ENCODE peak calls at places on chromosomes 12 and 14, in nine cellular contexts. One of them, this sample, is unnamed.

GRCh38 chr12:105961821-105962671 is 176.7 kb downstream of the NUAK1 start:
- DNase-seq in left lung: no peak
- DNase-seq in OCI-LY7: no peak
- DNase-seq in GM23338: no peak
- DNase-seq in cardiac muscle cell: no peak
- DNase-seq in caudate nucleus: no peak
- DNase-seq in breast epithelium: no peak
- DNase-seq in PC-9: no peak
- DNase-seq in astrocyte: peak
- DNase-seq in this sample: no peak

GRCh38 chr14:32545109-32545857 is 216.2 kb downstream of the AKAP6 start:
- DNase-seq in astrocyte: no peak
- DNase-seq in GM23338: no peak
- DNase-seq in OCI-LY7: no peak
- DNase-seq in PC-9: no peak
- DNase-seq in left lung: no peak
- DNase-seq in caudate nucleus: no peak
- DNase-seq in cardiac muscle cell: no peak
- DNase-seq in breast epithelium: no peak
- DNase-seq in this sample: peak

GRCh38 chr12:96431067-96431466 is 30.8 kb upstream of the CDK17 start:
- DNase-seq in cardiac muscle cell: no peak
- DNase-seq in OCI-LY7: no peak
- DNase-seq in caudate nucleus: no peak
- DNase-seq in breast epithelium: no peak
- DNase-seq in left lung: no peak
- DNase-seq in GM23338: no peak
- DNase-seq in astrocyte: no peak
- DNase-seq in PC-9: no peak
- DNase-seq in this sample: no peak

GRCh38 chr12:11687538-11687937 is 38.1 kb downstream of the ETV6 start:
- DNase-seq in OCI-LY7: no peak
- DNase-seq in cardiac muscle cell: no peak
- DNase-seq in GM23338: no peak
- DNase-seq in PC-9: no peak
- DNase-seq in caudate nucleus: no peak
- DNase-seq in astrocyte: no peak
- DNase-seq in breast epithelium: no peak
- DNase-seq in left lung: no peak
- DNase-seq in this sample: no peak

GRCh38 chr14:99667045-99667444 is 17.1 kb upstream of the CYP46A1 start:
- DNase-seq in astrocyte: no peak
- DNase-seq in cardiac muscle cell: no peak
- DNase-seq in caudate nucleus: no peak
- DNase-seq in GM23338: no peak
- DNase-seq in PC-9: no peak
- DNase-seq in breast epithelium: no peak
- DNase-seq in OCI-LY7: no peak
- DNase-seq in left lung: no peak
- DNase-seq in this sample: no peak

GRCh38 chr14:92867246-92867925 is 55.6 kb upstream of the CHGA start:
- DNase-seq in PC-9: no peak
- DNase-seq in OCI-LY7: no peak
- DNase-seq in left lung: no peak
- DNase-seq in breast epithelium: no peak
- DNase-seq in GM23338: no peak
- DNase-seq in cardiac muscle cell: no peak
- DNase-seq in caudate nucleus: no peak
- DNase-seq in astrocyte: no peak
- DNase-seq in this sample: no peak

GRCh38 chr12:117344716-117345115 is 16.7 kb downstream of the NOS1 start:
- DNase-seq in caudate nucleus: no peak
- DNase-seq in breast epithelium: no peak
- DNase-seq in PC-9: no peak
- DNase-seq in GM23338: no peak
- DNase-seq in cardiac muscle cell: no peak
- DNase-seq in astrocyte: no peak
- DNase-seq in OCI-LY7: no peak
- DNase-seq in left lung: no peak
- DNase-seq in this sample: no peak

GRCh38 chr14:96762650-96763049 is 34.5 kb upstream of the VRK1 start:
- DNase-seq in PC-9: no peak
- DNase-seq in astrocyte: peak
- DNase-seq in left lung: no peak
- DNase-seq in breast epithelium: no peak
- DNase-seq in cardiac muscle cell: peak
- DNase-seq in OCI-LY7: peak
- DNase-seq in GM23338: peak
- DNase-seq in caudate nucleus: no peak
- DNase-seq in this sample: no peak

GRCh38 chr12:12278899-12279298 is 12.1 kb upstream of the LRP6 start:
- DNase-seq in OCI-LY7: no peak
- DNase-seq in left lung: no peak
- DNase-seq in astrocyte: peak
- DNase-seq in cardiac muscle cell: no peak
- DNase-seq in PC-9: no peak
- DNase-seq in caudate nucleus: no peak
- DNase-seq in breast epithelium: no peak
- DNase-seq in GM23338: no peak
- DNase-seq in this sample: no peak

GRCh38 chr14:49303952-49304516 is 282.1 kb downstream of the RPS29 start:
- DNase-seq in breast epithelium: no peak
- DNase-seq in caudate nucleus: no peak
- DNase-seq in GM23338: peak
- DNase-seq in cardiac muscle cell: peak
- DNase-seq in left lung: no peak
- DNase-seq in PC-9: peak
- DNase-seq in OCI-LY7: peak
- DNase-seq in astrocyte: peak
- DNase-seq in this sample: peak

GRCh38 chr12:122030427-122030825 is 8.7 kb downstream of the BCL7A start:
- DNase-seq in caudate nucleus: no peak
- DNase-seq in OCI-LY7: no peak
- DNase-seq in left lung: no peak
- DNase-seq in astrocyte: no peak
- DNase-seq in breast epithelium: no peak
- DNase-seq in cardiac muscle cell: no peak
- DNase-seq in PC-9: no peak
- DNase-seq in GM23338: no peak
- DNase-seq in this sample: no peak

GRCh38 chr12:33825442-33825841 is 196.9 kb upstream of the ALG10 start:
- DNase-seq in OCI-LY7: no peak
- DNase-seq in cardiac muscle cell: no peak
- DNase-seq in breast epithelium: no peak
- DNase-seq in left lung: no peak
- DNase-seq in GM23338: no peak
- DNase-seq in PC-9: no peak
- DNase-seq in caudate nucleus: no peak
- DNase-seq in astrocyte: no peak
- DNase-seq in this sample: no peak

GRCh38 chr14:103286968-103287850 is 46.8 kb upstream of the EIF5 start:
- DNase-seq in cardiac muscle cell: no peak
- DNase-seq in breast epithelium: no peak
- DNase-seq in astrocyte: no peak
- DNase-seq in OCI-LY7: no peak
- DNase-seq in GM23338: no peak
- DNase-seq in PC-9: no peak
- DNase-seq in left lung: no peak
- DNase-seq in caudate nucleus: no peak
- DNase-seq in this sample: no peak

GRCh38 chr14:50299585-50299984 is 12.4 kb downstream of the L2HGDH start:
- DNase-seq in astrocyte: no peak
- DNase-seq in breast epithelium: no peak
- DNase-seq in OCI-LY7: no peak
- DNase-seq in left lung: no peak
- DNase-seq in PC-9: no peak
- DNase-seq in cardiac muscle cell: no peak
- DNase-seq in caudate nucleus: no peak
- DNase-seq in GM23338: peak
- DNase-seq in this sample: no peak

GRCh38 chr12:51379571-51379970 is 11.6 kb downstream of the GALNT6 start:
- DNase-seq in astrocyte: no peak
- DNase-seq in PC-9: no peak
- DNase-seq in left lung: no peak
- DNase-seq in caudate nucleus: no peak
- DNase-seq in cardiac muscle cell: no peak
- DNase-seq in OCI-LY7: no peak
- DNase-seq in GM23338: no peak
- DNase-seq in breast epithelium: no peak
- DNase-seq in this sample: no peak

GRCh38 chr12:94109154-94109553 is 39.2 kb upstream of the PLXNC1 start:
- DNase-seq in caudate nucleus: no peak
- DNase-seq in breast epithelium: no peak
- DNase-seq in left lung: no peak
- DNase-seq in OCI-LY7: no peak
- DNase-seq in GM23338: no peak
- DNase-seq in PC-9: no peak
- DNase-seq in cardiac muscle cell: no peak
- DNase-seq in astrocyte: peak
- DNase-seq in this sample: no peak

GRCh38 chr12:118259079-118259478 is 113.6 kb downstream of the TAOK3 start:
- DNase-seq in astrocyte: peak
- DNase-seq in cardiac muscle cell: no peak
- DNase-seq in breast epithelium: no peak
- DNase-seq in PC-9: peak
- DNase-seq in caudate nucleus: no peak
- DNase-seq in GM23338: no peak
- DNase-seq in left lung: no peak
- DNase-seq in OCI-LY7: no peak
- DNase-seq in this sample: no peak

GRCh38 chr14:102086972-102087761 is at the start of gene HSP90AA1:
- DNase-seq in caudate nucleus: peak
- DNase-seq in OCI-LY7: peak
- DNase-seq in PC-9: peak
- DNase-seq in cardiac muscle cell: peak
- DNase-seq in left lung: peak
- DNase-seq in GM23338: peak
- DNase-seq in astrocyte: peak
- DNase-seq in breast epithelium: peak
- DNase-seq in this sample: peak

GRCh38 chr12:126156806-126157574 is 1091.8 kb downstream of the AACS start:
- DNase-seq in PC-9: peak
- DNase-seq in OCI-LY7: no peak
- DNase-seq in GM23338: peak
- DNase-seq in left lung: no peak
- DNase-seq in astrocyte: no peak
- DNase-seq in cardiac muscle cell: no peak
- DNase-seq in caudate nucleus: no peak
- DNase-seq in breast epithelium: no peak
- DNase-seq in this sample: peak

GRCh38 chr12:124952801-124953200 is 36.1 kb downstream of the DHX37 start:
- DNase-seq in left lung: no peak
- DNase-seq in GM23338: no peak
- DNase-seq in cardiac muscle cell: no peak
- DNase-seq in OCI-LY7: no peak
- DNase-seq in breast epithelium: no peak
- DNase-seq in PC-9: peak
- DNase-seq in astrocyte: no peak
- DNase-seq in caudate nucleus: no peak
- DNase-seq in this sample: no peak

GRCh38 chr12:75602111-75602510 is 90.7 kb upstream of the KRR1 start:
- DNase-seq in left lung: no peak
- DNase-seq in breast epithelium: no peak
- DNase-seq in GM23338: no peak
- DNase-seq in cardiac muscle cell: no peak
- DNase-seq in caudate nucleus: no peak
- DNase-seq in astrocyte: no peak
- DNase-seq in PC-9: no peak
- DNase-seq in OCI-LY7: no peak
- DNase-seq in this sample: no peak

GRCh38 chr12:67068773-67069450 is 200.2 kb upstream of the CAND1 start:
- DNase-seq in GM23338: peak
- DNase-seq in caudate nucleus: no peak
- DNase-seq in cardiac muscle cell: peak
- DNase-seq in OCI-LY7: peak
- DNase-seq in left lung: peak
- DNase-seq in astrocyte: peak
- DNase-seq in PC-9: peak
- DNase-seq in breast epithelium: no peak
- DNase-seq in this sample: no peak

GRCh38 chr12:47739959-47740358 is 14.7 kb upstream of the ENDOU start:
- DNase-seq in left lung: no peak
- DNase-seq in GM23338: no peak
- DNase-seq in caudate nucleus: no peak
- DNase-seq in cardiac muscle cell: no peak
- DNase-seq in OCI-LY7: peak
- DNase-seq in PC-9: no peak
- DNase-seq in breast epithelium: no peak
- DNase-seq in astrocyte: no peak
- DNase-seq in this sample: no peak

GRCh38 chr12:104485651-104486341 is 29.0 kb downstream of the CHST11 start:
- DNase-seq in GM23338: no peak
- DNase-seq in astrocyte: no peak
- DNase-seq in caudate nucleus: no peak
- DNase-seq in PC-9: no peak
- DNase-seq in left lung: no peak
- DNase-seq in cardiac muscle cell: no peak
- DNase-seq in breast epithelium: no peak
- DNase-seq in OCI-LY7: peak
- DNase-seq in this sample: no peak
- H3K27ac ChIP-seq in GM23338: no peak
- H3K27ac ChIP-seq in astrocyte: no peak
- H3K27ac ChIP-seq in caudate nucleus: no peak
- H3K27ac ChIP-seq in PC-9: no peak
- H3K27ac ChIP-seq in left lung: no peak
- H3K27ac ChIP-seq in cardiac muscle cell: peak
- H3K27ac ChIP-seq in breast epithelium: no peak
- H3K27ac ChIP-seq in OCI-LY7: peak
- H3K27ac ChIP-seq in this sample: no peak

GRCh38 chr12:81492131-81492720 is 266.9 kb downstream of the PPFIA2 start:
- DNase-seq in PC-9: no peak
- DNase-seq in breast epithelium: no peak
- DNase-seq in OCI-LY7: no peak
- DNase-seq in cardiac muscle cell: peak
- DNase-seq in caudate nucleus: no peak
- DNase-seq in left lung: no peak
- DNase-seq in GM23338: no peak
- DNase-seq in astrocyte: peak
- DNase-seq in this sample: no peak
- H3K27ac ChIP-seq in PC-9: no peak
- H3K27ac ChIP-seq in breast epithelium: no peak
- H3K27ac ChIP-seq in OCI-LY7: no peak
- H3K27ac ChIP-seq in cardiac muscle cell: peak
- H3K27ac ChIP-seq in caudate nucleus: no peak
- H3K27ac ChIP-seq in left lung: no peak
- H3K27ac ChIP-seq in GM23338: no peak
- H3K27ac ChIP-seq in astrocyte: no peak
- H3K27ac ChIP-seq in this sample: no peak

GRCh38 chr12:5581616-5582367 is 149.9 kb downstream of the NTF3 start:
- DNase-seq in GM23338: no peak
- DNase-seq in cardiac muscle cell: no peak
- DNase-seq in OCI-LY7: no peak
- DNase-seq in left lung: no peak
- DNase-seq in astrocyte: no peak
- DNase-seq in breast epithelium: no peak
- DNase-seq in caudate nucleus: no peak
- DNase-seq in PC-9: no peak
- DNase-seq in this sample: no peak
- H3K27ac ChIP-seq in GM23338: no peak
- H3K27ac ChIP-seq in cardiac muscle cell: no peak
- H3K27ac ChIP-seq in OCI-LY7: no peak
- H3K27ac ChIP-seq in left lung: no peak
- H3K27ac ChIP-seq in astrocyte: no peak
- H3K27ac ChIP-seq in breast epithelium: no peak
- H3K27ac ChIP-seq in caudate nucleus: no peak
- H3K27ac ChIP-seq in PC-9: no peak
- H3K27ac ChIP-seq in this sample: no peak

GRCh38 chr14:98187302-98187701 is 1084.7 kb downstream of the BCL11B start:
- DNase-seq in OCI-LY7: no peak
- DNase-seq in left lung: no peak
- DNase-seq in astrocyte: no peak
- DNase-seq in breast epithelium: no peak
- DNase-seq in GM23338: no peak
- DNase-seq in PC-9: no peak
- DNase-seq in cardiac muscle cell: no peak
- DNase-seq in caudate nucleus: no peak
- DNase-seq in this sample: no peak
- H3K27ac ChIP-seq in OCI-LY7: no peak
- H3K27ac ChIP-seq in left lung: no peak
- H3K27ac ChIP-seq in astrocyte: no peak
- H3K27ac ChIP-seq in breast epithelium: no peak
- H3K27ac ChIP-seq in GM23338: no peak
- H3K27ac ChIP-seq in PC-9: no peak
- H3K27ac ChIP-seq in cardiac muscle cell: no peak
- H3K27ac ChIP-seq in caudate nucleus: no peak
- H3K27ac ChIP-seq in this sample: no peak

This sample was measured in dorsolateral prefrontal cortex.